ENCODE peak calls at places on chromosomes 6 and 20, in five cellular contexts. P is neuronal stem cell, M is trophoblast cell, K is mesenchymal stem cell, G is H1. F is an unnamed sample.

GRCh38 chr6:123913858-123914257 is 110.2 kb downstream of the NKAIN2 start:
- DNase-seq in K (peak; percentile 11), M (no peak), P (no peak), G (no peak), F (no peak)

GRCh38 chr6:12356983-12357972 is 67.1 kb downstream of the EDN1 start:
- DNase-seq in M (peak; percentile 53), G (no peak), K (no peak), P (no peak), F (no peak)

GRCh38 chr20:47233333-47234188 is 122.9 kb downstream of the ZMYND8 start:
- DNase-seq in K (peak; percentile 55), G (no peak), M (no peak), P (no peak), F (no peak)

GRCh38 chr6:23420659-23421350 is 705.2 kb upstream of the NRSN1 start:
- DNase-seq in M (no peak), P (no peak), G (no peak), K (no peak), F (no peak)

GRCh38 chr20:5863040-5863811 is 87.1 kb downstream of the TRMT6 start:
- DNase-seq in P (no peak), K (peak; percentile 60), M (no peak), G (no peak), F (no peak)

GRCh38 chr6:75296811-75297779 is 12.5 kb upstream of the TMEM30A start:
- DNase-seq in M (peak; percentile 85), K (peak; percentile 75), G (no peak), P (peak; percentile 68), F (no peak)

GRCh38 chr20:44830523-44830922 is 20.2 kb upstream of the RIMS4 start:
- DNase-seq in M (no peak), G (no peak), P (no peak), K (no peak), F (no peak)

GRCh38 chr6:30881987-30882763 is 2.1 kb upstream of the DDR1 start:
- DNase-seq in G (no peak), P (peak; percentile 47), K (peak; percentile 64), M (no peak), F (peak; percentile 55)

GRCh38 chr20:57422254-57422653 is 31.1 kb downstream of the RBM38 start:
- DNase-seq in M (no peak), P (no peak), K (no peak), G (no peak), F (no peak)

GRCh38 chr6:14674458-14674857 is 556.9 kb downstream of the CD83 start:
- DNase-seq in K (no peak), P (no peak), M (no peak), G (no peak), F (no peak)

GRCh38 chr6:42268835-42269204 is 51.2 kb upstream of the MRPS10 start:
- DNase-seq in P (no peak), M (no peak), K (no peak), G (no peak), F (no peak)

GRCh38 chr20:4086771-4087677 is 71.7 kb upstream of the RNF24 start:
- DNase-seq in K (no peak), M (no peak), G (no peak), P (no peak), F (peak; percentile 28)

GRCh38 chr6:25537349-25538018 is 114.5 kb upstream of the SCGN start:
- DNase-seq in P (no peak), G (no peak), M (no peak), K (no peak), F (no peak)

GRCh38 chr20:56440346-56441007 is 27.9 kb upstream of the RTF2 start:
- DNase-seq in M (no peak), P (no peak), G (no peak), K (peak; percentile 37), F (no peak)

GRCh38 chr6:142262231-142262630 is 39.6 kb upstream of the ADGRG6 start:
- DNase-seq in M (no peak), K (no peak), G (no peak), P (no peak), F (no peak)

GRCh38 chr6:157432231-157432630 is 51.2 kb downstream of the ZDHHC14 start:
- DNase-seq in P (no peak), K (no peak), M (no peak), G (no peak), F (no peak)

GRCh38 chr6:29943053-29943966 is 978 bp downstream of the HLA-A start:
- DNase-seq in G (no peak), P (no peak), M (no peak), K (peak; percentile 24), F (no peak)

GRCh38 chr6:142820336-142821016 is 124.5 kb downstream of the HIVEP2 start:
- DNase-seq in M (no peak), K (no peak), P (no peak), G (no peak), F (no peak)

GRCh38 chr6:160973311-160973710 is 18.3 kb upstream of the MAP3K4 start:
- DNase-seq in G (no peak), M (peak; percentile 93), K (peak; percentile 78), P (no peak), F (no peak)

GRCh38 chr6:7073810-7074525 is 33.8 kb upstream of the RREB1 start:
- DNase-seq in M (peak; percentile 19), P (no peak), G (no peak), K (no peak), F (no peak)

GRCh38 chr6:142945446-142946180 is 637 bp upstream of the HIVEP2 start:
- DNase-seq in G (no peak), K (no peak), P (peak; percentile 51), M (peak; percentile 59), F (no peak)

GRCh38 chr6:31170987-31171671 is 647 bp upstream of the POU5F1 start:
- DNase-seq in K (no peak), G (no peak), M (no peak), P (no peak), F (peak; percentile 64)

GRCh38 chr6:161140554-161140875 is 133.3 kb downstream of the AGPAT4 start:
- DNase-seq in M (no peak), K (no peak), P (no peak), G (no peak), F (no peak)

GRCh38 chr6:80437186-80437585 is 330.7 kb downstream of the BCKDHB start:
- DNase-seq in P (no peak), K (no peak), M (peak; percentile 30), G (no peak), F (no peak)

GRCh38 chr20:5784735-5785134 is 34.5 kb downstream of the SHLD1 start:
- DNase-seq in P (no peak), M (peak; percentile 80), G (no peak), K (no peak), F (no peak)

GRCh38 chr20:51495921-51496545 is 46.5 kb downstream of the NFATC2 start:
- DNase-seq in P (no peak), G (no peak), M (peak; percentile 59), K (no peak), F (no peak)

GRCh38 chr20:51749674-51750036 is 18.5 kb downstream of the ATP9A start:
- DNase-seq in K (peak; percentile 78), G (no peak), M (no peak), P (no peak), F (no peak)

GRCh38 chr6:43953794-43954310 is 173.4 kb downstream of the MRPL14 start:
- DNase-seq in P (no peak), G (peak; percentile 31), K (peak; percentile 58), M (no peak), F (peak; percentile 80)

GRCh38 chr6:12324741-12325140 is 34.6 kb downstream of the EDN1 start:
- DNase-seq in G (peak; percentile 79), K (no peak), M (no peak), P (no peak), F (no peak)

GRCh38 chr6:64908104-64908503 is 798.9 kb downstream of the EYS start:
- DNase-seq in P (no peak), G (no peak), K (no peak), M (no peak), F (no peak)

GRCh38 chr6:125986956-125987617 is 747 bp downstream of the TRMT11 start:
- DNase-seq in G (no peak), P (no peak), K (peak; percentile 45), M (peak; percentile 45), F (no peak)

GRCh38 chr20:46945465-46945864 is 50.8 kb downstream of the EYA2 start:
- DNase-seq in P (no peak), M (peak; percentile 38), K (no peak), G (no peak), F (no peak)

GRCh38 chr6:5466459-5466858 is 205.1 kb downstream of the FARS2 start:
- DNase-seq in G (no peak), P (no peak), K (peak; percentile 86), M (no peak), F (no peak)

GRCh38 chr6:44117397-44118128 is 9.7 kb downstream of the MRPL14 start:
- DNase-seq in M (peak; percentile 90), P (no peak), K (no peak), G (no peak), F (no peak)

GRCh38 chr20:44083220-44083933 is 103.6 kb downstream of the JPH2 start:
- DNase-seq in M (no peak), K (no peak), G (no peak), P (no peak), F (no peak)

GRCh38 chr6:36985963-36986703 is at the start of gene MTCH1:
- DNase-seq in M (peak; percentile 97), G (peak; percentile 53), P (peak; percentile 91), K (peak; percentile 90), F (peak; percentile 84)
- H2BK12ac ChIP-seq in M (no peak within 1 kb of the TSS), G (peak within 1 kb of the TSS; percentile 84), P (no peak within 1 kb of the TSS), K (peak within 1 kb of the TSS; percentile 90), F (no peak within 1 kb of the TSS)

GRCh38 chr20:1490643-1491042 is 577 bp downstream of the SIRPB2 start:
- DNase-seq in G (no peak), M (no peak), K (no peak), P (no peak), F (no peak)
- H2BK12ac ChIP-seq in G (no peak overlapping the region), M (no peak overlapping the region), K (no peak overlapping the region), P (no peak overlapping the region), F (no peak overlapping the region)

DNA sequence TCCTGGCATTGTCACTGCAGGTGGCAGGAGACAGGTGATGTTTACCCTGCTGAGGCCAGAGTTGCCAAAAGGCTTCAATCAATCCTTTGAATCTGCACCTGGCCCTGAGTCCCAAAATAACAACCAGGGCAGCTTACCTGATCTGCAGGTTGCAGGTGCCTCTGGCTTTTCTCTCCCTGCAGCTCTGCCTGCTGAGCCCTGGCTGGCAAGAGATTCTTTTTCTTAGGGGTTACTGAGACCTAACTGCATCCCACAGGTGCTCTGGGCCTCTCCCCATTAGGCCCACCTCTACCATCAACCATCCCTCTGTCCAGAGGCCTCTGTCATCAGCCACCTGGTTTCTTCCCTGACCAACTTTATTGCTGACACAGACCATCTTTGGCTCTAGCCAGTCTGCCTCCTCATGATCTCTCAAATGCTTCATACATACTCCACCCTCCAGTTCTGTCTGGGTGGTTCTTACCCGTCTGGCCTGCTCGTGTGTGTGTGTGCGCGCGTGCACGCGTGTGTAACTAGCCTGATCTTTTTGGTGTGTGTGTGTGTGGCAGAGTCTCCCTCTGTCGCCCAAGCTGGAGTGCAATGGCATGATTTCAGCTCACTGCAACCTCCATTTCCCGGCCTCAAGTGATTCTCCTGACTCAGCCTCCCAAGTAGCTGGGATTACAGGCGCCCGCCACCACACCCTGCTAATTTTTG is 13.7 kb downstream of the BCL2L1 start:
- DNase-seq in K (no peak), G (no peak), P (no peak), M (no peak), F (no peak)
- H2BK12ac ChIP-seq in K (no peak overlapping the region), G (peak overlapping the region; percentile 28), P (no peak overlapping the region), M (no peak overlapping the region), F (no peak overlapping the region)

DNA sequence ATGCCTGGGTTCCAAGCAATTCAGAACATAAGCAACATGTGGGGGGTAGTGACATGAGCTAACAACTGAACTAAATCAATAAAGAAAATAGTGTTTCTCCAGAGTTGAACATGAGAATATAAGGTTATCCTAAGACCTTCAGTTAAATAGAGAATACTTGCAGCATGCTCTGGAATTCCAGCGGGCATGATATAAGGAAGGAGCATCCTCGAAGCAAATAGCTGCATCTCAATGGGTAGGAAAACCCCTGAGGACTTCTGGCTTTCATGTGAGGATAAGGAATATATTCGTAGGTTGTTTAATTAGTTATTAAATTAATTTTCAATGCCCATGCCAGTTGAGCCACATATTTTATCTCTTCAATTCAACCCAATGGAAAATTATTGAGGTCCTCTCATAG is 631.2 kb upstream of the EPHA7 start:
- DNase-seq in K (no peak), M (no peak), P (no peak), G (no peak), F (no peak)
- H2BK12ac ChIP-seq in K (no peak overlapping the region), M (no peak overlapping the region), P (no peak overlapping the region), G (no peak overlapping the region), F (no peak overlapping the region)

F was measured in H9.